ENCODE peak calls at places on chromosomes 1 and 21, in four cellular contexts. T is fibroblast of lung, I is mesothelial cell of epicardium, G is ureter. S is an unnamed sample.

GRCh38 chr1:65398083-65398482 is 22.4 kb upstream of the LEPR start:
- DNase-seq in T (no peak), I (no peak), G (no peak), S (no peak)

GRCh38 chr1:34928865-34929496 is 469 bp downstream of the DLGAP3 start:
- DNase-seq in T (no peak), I (no peak), G (no peak), S (no peak)

GRCh38 chr1:59354754-59355337 is 58.0 kb downstream of the FGGY start:
- DNase-seq in T (no peak), I (no peak), G (no peak), S (no peak)

GRCh38 chr1:235133086-235133485 is 4.4 kb upstream of the TOMM20 start:
- DNase-seq in T (no peak), I (no peak), G (no peak), S (no peak)

GRCh38 chr1:77484334-77484733 is 198.1 kb downstream of the ZZZ3 start:
- DNase-seq in T (no peak), I (no peak), G (no peak), S (no peak)

GRCh38 chr1:175005085-175005783 is 5.5 kb downstream of the CACYBP start:
- DNase-seq in T (no peak), I (no peak), G (no peak), S (no peak)

GRCh38 chr1:218443255-218443654 is 98.1 kb downstream of the TGFB2 start:
- DNase-seq in T (no peak), I (no peak), G (no peak), S (no peak)

GRCh38 chr1:9714257-9714718 is 62.8 kb downstream of the PIK3CD start:
- DNase-seq in T (no peak), I (no peak), G (no peak), S (peak)

GRCh38 chr1:168179411-168180147 is 817 bp downstream of the TIPRL start:
- DNase-seq in T (peak), I (no peak), G (no peak), S (no peak)

GRCh38 chr1:200877839-200878551 is 5.2 kb downstream of the GPR25 start:
- DNase-seq in T (no peak), I (no peak), G (no peak), S (no peak)

GRCh38 chr1:100510441-100510840 is 27.5 kb upstream of the GPR88 start:
- DNase-seq in T (no peak), I (no peak), G (no peak), S (no peak)

GRCh38 chr1:81509619-81510018 is 291.1 kb upstream of the ADGRL2 start:
- DNase-seq in T (peak), I (no peak), G (peak), S (no peak)

GRCh38 chr1:25198731-25199231 is 33.5 kb downstream of the SYF2 start:
- DNase-seq in T (no peak), I (no peak), G (no peak), S (no peak)

GRCh38 chr1:64884261-64885040 is 81.9 kb downstream of the JAK1 start:
- DNase-seq in T (no peak), I (no peak), G (no peak), S (no peak)

GRCh38 chr1:161139765-161140164 is 7.3 kb upstream of the DEDD start:
- DNase-seq in T (peak), I (no peak), G (no peak), S (peak)

GRCh38 chr1:111179968-111180533 is 20.4 kb downstream of the DENND2D start:
- DNase-seq in T (no peak), I (no peak), G (no peak), S (no peak)

GRCh38 chr1:234608720-234609527 is 1.1 kb downstream of the IRF2BP2 start:
- DNase-seq in T (peak), I (peak), G (no peak), S (peak)

GRCh38 chr1:8970870-8971337 is 25.2 kb downstream of the CA6 start:
- DNase-seq in T (no peak), I (no peak), G (no peak), S (peak)

GRCh38 chr1:150535511-150536281 is 13.5 kb upstream of the ADAMTSL4 start:
- DNase-seq in T (no peak), I (no peak), G (no peak), S (no peak)

GRCh38 chr21:45299864-45300785 is 12.4 kb upstream of the POFUT2 start:
- DNase-seq in T (peak), I (no peak), G (no peak), S (no peak)

GRCh38 chr1:44676484-44677200 is 2.1 kb downstream of the ARMH1 start:
- DNase-seq in T (peak), I (no peak), G (no peak), S (no peak)

GRCh38 chr1:234281826-234282489 is 91.3 kb upstream of the COA6 start:
- DNase-seq in T (no peak), I (no peak), G (no peak), S (no peak)

GRCh38 chr1:153520818-153521476 is 14.8 kb downstream of the S100A6 start:
- DNase-seq in T (no peak), I (no peak), G (no peak), S (no peak)

GRCh38 chr1:244353572-244354091 is 98.1 kb downstream of the ADSS2 start:
- DNase-seq in T (peak), I (no peak), G (peak), S (peak)

GRCh38 chr21:38229260-38229877 is 27.4 kb upstream of the KCNJ15 start:
- DNase-seq in T (peak), I (no peak), G (no peak), S (no peak)

GRCh38 chr1:99658031-99658290 is 12.0 kb downstream of the PALMD start:
- DNase-seq in T (no peak), I (no peak), G (no peak), S (no peak)

GRCh38 chr1:70745199-70745598 is 302.4 kb downstream of the PTGER3 start:
- DNase-seq in T (no peak), I (no peak), G (no peak), S (no peak)

GRCh38 chr21:33884361-33885157 is 31.0 kb downstream of the ATP5PO start:
- DNase-seq in T (peak), I (no peak), G (no peak), S (no peak)

GRCh38 chr1:206686486-206687249 is 2.0 kb downstream of the MAPKAPK2 start:
- DNase-seq in T (no peak), I (no peak), G (no peak), S (no peak)

GRCh38 chr1:160171978-160172377 is 18.4 kb upstream of the CASQ1 start:
- DNase-seq in T (no peak), I (no peak), G (no peak), S (no peak)

GRCh38 chr21:36661511-36662309 is 37.2 kb upstream of the SIM2 start:
- DNase-seq in T (peak), I (no peak), G (no peak), S (no peak)

GRCh38 chr1:10173582-10173981 is 36.8 kb upstream of the KIF1B start:
- DNase-seq in T (no peak), I (no peak), G (no peak), S (no peak)

GRCh38 chr1:224064150-224064549 is 49.8 kb upstream of the FBXO28 start:
- DNase-seq in T (no peak), I (no peak), G (no peak), S (no peak)

GRCh38 chr1:236947794-236948193 is 56.4 kb downstream of the MT1HL1 start:
- DNase-seq in T (no peak), I (no peak), G (no peak), S (no peak)

GRCh38 chr1:32240140-32240951 is 6.7 kb upstream of the FAM167B start:
- DNase-seq in T (peak), I (peak), G (peak), S (peak)

GRCh38 chr1:153538315-153538821 is 2.4 kb downstream of the S100A5 start:
- DNase-seq in T (no peak), I (no peak), G (no peak), S (no peak)

GRCh38 chr1:156816561-156817328 is at the start of gene SH2D2A:
- DNase-seq in T (no peak), I (no peak), G (peak), S (peak)

S was measured in T-helper 1 cell.